ENCODE peak calls at places on chromosomes 2 and 18, in nine cellular contexts. One of them, this sample, is unnamed.

GRCh38 chr2:213451542-213452256 is 167.4 kb downstream of the SPAG16 start:
- DNase-seq in BJ: no peak
- DNase-seq in activated T-cell treated with anti-CD3 and anti-CD28 coated beads for 1 hour: no peak
- DNase-seq in kidney epithelial cell: no peak
- DNase-seq in cardiac muscle cell: no peak
- DNase-seq in activated naive CD4-positive, alpha-beta T cell: no peak
- DNase-seq in substantia nigra: no peak
- DNase-seq in adrenal gland: no peak
- DNase-seq in brain pericyte: no peak
- DNase-seq in this sample: no peak

GRCh38 chr18:75247041-75247551 is 36.5 kb downstream of the TSHZ1 start:
- DNase-seq in cardiac muscle cell: no peak
- DNase-seq in BJ: no peak
- DNase-seq in kidney epithelial cell: no peak
- DNase-seq in substantia nigra: no peak
- DNase-seq in activated T-cell treated with anti-CD3 and anti-CD28 coated beads for 1 hour: no peak
- DNase-seq in activated naive CD4-positive, alpha-beta T cell: no peak
- DNase-seq in brain pericyte: peak; percentile 39
- DNase-seq in adrenal gland: no peak
- DNase-seq in this sample: no peak

GRCh38 chr2:54366487-54367280 is 89.4 kb upstream of the SPTBN1 start:
- DNase-seq in BJ: no peak
- DNase-seq in adrenal gland: no peak
- DNase-seq in activated naive CD4-positive, alpha-beta T cell: no peak
- DNase-seq in brain pericyte: no peak
- DNase-seq in kidney epithelial cell: no peak
- DNase-seq in substantia nigra: no peak
- DNase-seq in cardiac muscle cell: no peak
- DNase-seq in activated T-cell treated with anti-CD3 and anti-CD28 coated beads for 1 hour: no peak
- DNase-seq in this sample: no peak

GRCh38 chr2:60855989-60856669 is 25.2 kb upstream of the REL start:
- DNase-seq in BJ: no peak
- DNase-seq in kidney epithelial cell: no peak
- DNase-seq in substantia nigra: no peak
- DNase-seq in activated T-cell treated with anti-CD3 and anti-CD28 coated beads for 1 hour: no peak
- DNase-seq in adrenal gland: no peak
- DNase-seq in activated naive CD4-positive, alpha-beta T cell: no peak
- DNase-seq in brain pericyte: no peak
- DNase-seq in cardiac muscle cell: no peak
- DNase-seq in this sample: no peak

GRCh38 chr2:61948661-61949457 is 43.4 kb downstream of the COMMD1 start:
- DNase-seq in substantia nigra: no peak
- DNase-seq in brain pericyte: no peak
- DNase-seq in adrenal gland: no peak
- DNase-seq in activated naive CD4-positive, alpha-beta T cell: no peak
- DNase-seq in activated T-cell treated with anti-CD3 and anti-CD28 coated beads for 1 hour: no peak
- DNase-seq in kidney epithelial cell: no peak
- DNase-seq in BJ: no peak
- DNase-seq in cardiac muscle cell: no peak
- DNase-seq in this sample: no peak

GRCh38 chr2:42371621-42372473 is 10.8 kb upstream of the COX7A2L start:
- DNase-seq in activated naive CD4-positive, alpha-beta T cell: no peak
- DNase-seq in substantia nigra: no peak
- DNase-seq in activated T-cell treated with anti-CD3 and anti-CD28 coated beads for 1 hour: no peak
- DNase-seq in BJ: no peak
- DNase-seq in adrenal gland: peak; percentile 31
- DNase-seq in kidney epithelial cell: no peak
- DNase-seq in brain pericyte: no peak
- DNase-seq in cardiac muscle cell: no peak
- DNase-seq in this sample: no peak

GRCh38 chr2:60819155-60819862 is 62.1 kb upstream of the REL start:
- DNase-seq in cardiac muscle cell: no peak
- DNase-seq in activated T-cell treated with anti-CD3 and anti-CD28 coated beads for 1 hour: peak; percentile 71
- DNase-seq in substantia nigra: no peak
- DNase-seq in adrenal gland: no peak
- DNase-seq in kidney epithelial cell: no peak
- DNase-seq in brain pericyte: no peak
- DNase-seq in activated naive CD4-positive, alpha-beta T cell: peak; percentile 69
- DNase-seq in BJ: no peak
- DNase-seq in this sample: no peak

GRCh38 chr2:160269803-160270570 is 69.9 kb upstream of the ITGB6 start:
- DNase-seq in activated naive CD4-positive, alpha-beta T cell: peak; percentile 55
- DNase-seq in kidney epithelial cell: no peak
- DNase-seq in brain pericyte: peak; percentile 70
- DNase-seq in activated T-cell treated with anti-CD3 and anti-CD28 coated beads for 1 hour: peak; percentile 45
- DNase-seq in adrenal gland: peak; percentile 92
- DNase-seq in cardiac muscle cell: peak; percentile 97
- DNase-seq in substantia nigra: peak; percentile 23
- DNase-seq in BJ: peak; percentile 74
- DNase-seq in this sample: peak; percentile 85

GRCh38 chr2:149799296-149799695 is 211.7 kb upstream of the MMADHC start:
- DNase-seq in kidney epithelial cell: peak; percentile 4
- DNase-seq in cardiac muscle cell: no peak
- DNase-seq in activated T-cell treated with anti-CD3 and anti-CD28 coated beads for 1 hour: no peak
- DNase-seq in adrenal gland: no peak
- DNase-seq in BJ: no peak
- DNase-seq in brain pericyte: no peak
- DNase-seq in substantia nigra: no peak
- DNase-seq in activated naive CD4-positive, alpha-beta T cell: no peak
- DNase-seq in this sample: no peak

GRCh38 chr2:113877651-113878594 is 12.0 kb upstream of the ACTR3 start:
- DNase-seq in brain pericyte: no peak
- DNase-seq in adrenal gland: no peak
- DNase-seq in activated T-cell treated with anti-CD3 and anti-CD28 coated beads for 1 hour: no peak
- DNase-seq in activated naive CD4-positive, alpha-beta T cell: no peak
- DNase-seq in BJ: no peak
- DNase-seq in substantia nigra: no peak
- DNase-seq in kidney epithelial cell: peak; percentile 39
- DNase-seq in cardiac muscle cell: no peak
- DNase-seq in this sample: no peak

GRCh38 chr2:241239552-241240202 is 51.2 kb downstream of the ANO7 start:
- DNase-seq in kidney epithelial cell: no peak
- DNase-seq in brain pericyte: no peak
- DNase-seq in activated naive CD4-positive, alpha-beta T cell: no peak
- DNase-seq in activated T-cell treated with anti-CD3 and anti-CD28 coated beads for 1 hour: no peak
- DNase-seq in BJ: no peak
- DNase-seq in cardiac muscle cell: no peak
- DNase-seq in substantia nigra: no peak
- DNase-seq in adrenal gland: no peak
- DNase-seq in this sample: no peak

GRCh38 chr2:191056218-191056617 is 42.2 kb upstream of the STAT1 start:
- DNase-seq in adrenal gland: no peak
- DNase-seq in kidney epithelial cell: no peak
- DNase-seq in activated naive CD4-positive, alpha-beta T cell: no peak
- DNase-seq in activated T-cell treated with anti-CD3 and anti-CD28 coated beads for 1 hour: no peak
- DNase-seq in brain pericyte: no peak
- DNase-seq in cardiac muscle cell: no peak
- DNase-seq in BJ: no peak
- DNase-seq in substantia nigra: no peak
- DNase-seq in this sample: no peak

GRCh38 chr2:127051116-127051779 is 55.7 kb downstream of the BIN1 start:
- DNase-seq in BJ: no peak
- DNase-seq in adrenal gland: peak; percentile 15
- DNase-seq in activated naive CD4-positive, alpha-beta T cell: no peak
- DNase-seq in activated T-cell treated with anti-CD3 and anti-CD28 coated beads for 1 hour: no peak
- DNase-seq in brain pericyte: no peak
- DNase-seq in cardiac muscle cell: no peak
- DNase-seq in substantia nigra: no peak
- DNase-seq in kidney epithelial cell: no peak
- DNase-seq in this sample: peak; percentile 23

GRCh38 chr18:44325903-44326650 is 354.6 kb upstream of the SETBP1 start:
- DNase-seq in brain pericyte: peak; percentile 39
- DNase-seq in adrenal gland: peak; percentile 39
- DNase-seq in substantia nigra: no peak
- DNase-seq in activated naive CD4-positive, alpha-beta T cell: no peak
- DNase-seq in BJ: no peak
- DNase-seq in kidney epithelial cell: no peak
- DNase-seq in activated T-cell treated with anti-CD3 and anti-CD28 coated beads for 1 hour: no peak
- DNase-seq in cardiac muscle cell: peak; percentile 80
- DNase-seq in this sample: peak; percentile 47

GRCh38 chr2:144515425-144515693 is 4.6 kb downstream of the ZEB2 start:
- DNase-seq in activated naive CD4-positive, alpha-beta T cell: no peak
- DNase-seq in kidney epithelial cell: no peak
- DNase-seq in activated T-cell treated with anti-CD3 and anti-CD28 coated beads for 1 hour: no peak
- DNase-seq in brain pericyte: no peak
- DNase-seq in adrenal gland: no peak
- DNase-seq in substantia nigra: no peak
- DNase-seq in BJ: no peak
- DNase-seq in cardiac muscle cell: no peak
- DNase-seq in this sample: no peak

GRCh38 chr2:54107903-54108615 is 7.4 kb upstream of the ACYP2 start:
- DNase-seq in cardiac muscle cell: no peak
- DNase-seq in activated naive CD4-positive, alpha-beta T cell: no peak
- DNase-seq in BJ: no peak
- DNase-seq in adrenal gland: no peak
- DNase-seq in substantia nigra: no peak
- DNase-seq in activated T-cell treated with anti-CD3 and anti-CD28 coated beads for 1 hour: no peak
- DNase-seq in kidney epithelial cell: no peak
- DNase-seq in brain pericyte: no peak
- DNase-seq in this sample: no peak

GRCh38 chr2:241194811-241195210 is 6.3 kb downstream of the ANO7 start:
- DNase-seq in activated T-cell treated with anti-CD3 and anti-CD28 coated beads for 1 hour: no peak
- DNase-seq in cardiac muscle cell: no peak
- DNase-seq in brain pericyte: no peak
- DNase-seq in substantia nigra: no peak
- DNase-seq in kidney epithelial cell: no peak
- DNase-seq in BJ: no peak
- DNase-seq in activated naive CD4-positive, alpha-beta T cell: no peak
- DNase-seq in adrenal gland: no peak
- DNase-seq in this sample: no peak

GRCh38 chr2:61855178-61855523 is 1.3 kb upstream of the FAM161A start:
- DNase-seq in kidney epithelial cell: no peak
- DNase-seq in activated T-cell treated with anti-CD3 and anti-CD28 coated beads for 1 hour: no peak
- DNase-seq in substantia nigra: no peak
- DNase-seq in BJ: no peak
- DNase-seq in adrenal gland: peak; percentile 28
- DNase-seq in activated naive CD4-positive, alpha-beta T cell: no peak
- DNase-seq in brain pericyte: no peak
- DNase-seq in cardiac muscle cell: no peak
- DNase-seq in this sample: no peak

GRCh38 chr2:62038980-62039771 is 133.7 kb downstream of the COMMD1 start:
- DNase-seq in activated naive CD4-positive, alpha-beta T cell: no peak
- DNase-seq in kidney epithelial cell: peak; percentile 18
- DNase-seq in substantia nigra: no peak
- DNase-seq in adrenal gland: peak; percentile 17
- DNase-seq in BJ: no peak
- DNase-seq in activated T-cell treated with anti-CD3 and anti-CD28 coated beads for 1 hour: no peak
- DNase-seq in brain pericyte: no peak
- DNase-seq in cardiac muscle cell: no peak
- DNase-seq in this sample: no peak

GRCh38 chr2:215830313-215830712 is 183.0 kb downstream of the MREG start:
- DNase-seq in substantia nigra: no peak
- DNase-seq in activated naive CD4-positive, alpha-beta T cell: no peak
- DNase-seq in cardiac muscle cell: no peak
- DNase-seq in BJ: no peak
- DNase-seq in brain pericyte: no peak
- DNase-seq in kidney epithelial cell: peak; percentile 79
- DNase-seq in adrenal gland: peak; percentile 34
- DNase-seq in activated T-cell treated with anti-CD3 and anti-CD28 coated beads for 1 hour: no peak
- DNase-seq in this sample: peak; percentile 73

GRCh38 chr18:73719611-73720010 is 428.0 kb downstream of the FBXO15 start:
- DNase-seq in activated T-cell treated with anti-CD3 and anti-CD28 coated beads for 1 hour: no peak
- DNase-seq in kidney epithelial cell: no peak
- DNase-seq in BJ: no peak
- DNase-seq in brain pericyte: no peak
- DNase-seq in activated naive CD4-positive, alpha-beta T cell: no peak
- DNase-seq in adrenal gland: no peak
- DNase-seq in cardiac muscle cell: no peak
- DNase-seq in substantia nigra: no peak
- DNase-seq in this sample: no peak